ENCODE peak calls at places on chromosome 9, in ten cellular contexts. One of them, this sample, is unnamed.

GRCh38 chr9:106846847-106847246 is 16.1 kb upstream of the ZNF462 start:
- DNase-seq in T-helper 17 cell: no peak
- DNase-seq in activated CD4-positive, alpha-beta memory T cell treated with anti-CD3 and anti-CD28 coated beads, Interleukin-2, amount 10 ng/mL, durations not matched to agents 7 days and 5 days: no peak
- DNase-seq in iris pigment epithelial cell: peak; percentile 77
- DNase-seq in RWPE2: no peak
- DNase-seq in GDM1: no peak
- DNase-seq in HFF-Myc: no peak
- DNase-seq in cardiac septum: no peak
- DNase-seq in stimulated activated CD8-positive, alpha-beta memory T cell treated with anti-CD3 and anti-CD28 coated beads, Interleukin-7, amount 100 ng/mL, for 24 hours: no peak
- DNase-seq in caudate nucleus: no peak
- DNase-seq in this sample: no peak

GRCh38 chr9:92035687-92036410 is 79.4 kb downstream of the SPTLC1 start:
- DNase-seq in GDM1: no peak
- DNase-seq in iris pigment epithelial cell: peak; percentile 82
- DNase-seq in cardiac septum: no peak
- DNase-seq in T-helper 17 cell: no peak
- DNase-seq in RWPE2: no peak
- DNase-seq in stimulated activated CD8-positive, alpha-beta memory T cell treated with anti-CD3 and anti-CD28 coated beads, Interleukin-7, amount 100 ng/mL, for 24 hours: no peak
- DNase-seq in activated CD4-positive, alpha-beta memory T cell treated with anti-CD3 and anti-CD28 coated beads, Interleukin-2, amount 10 ng/mL, durations not matched to agents 7 days and 5 days: no peak
- DNase-seq in HFF-Myc: peak; percentile 67
- DNase-seq in caudate nucleus: no peak
- DNase-seq in this sample: no peak

GRCh38 chr9:89359636-89360315 is 41.5 kb downstream of the SECISBP2 start:
- DNase-seq in stimulated activated CD8-positive, alpha-beta memory T cell treated with anti-CD3 and anti-CD28 coated beads, Interleukin-7, amount 100 ng/mL, for 24 hours: no peak
- DNase-seq in iris pigment epithelial cell: no peak
- DNase-seq in RWPE2: no peak
- DNase-seq in HFF-Myc: no peak
- DNase-seq in cardiac septum: no peak
- DNase-seq in caudate nucleus: no peak
- DNase-seq in T-helper 17 cell: no peak
- DNase-seq in GDM1: no peak
- DNase-seq in activated CD4-positive, alpha-beta memory T cell treated with anti-CD3 and anti-CD28 coated beads, Interleukin-2, amount 10 ng/mL, durations not matched to agents 7 days and 5 days: no peak
- DNase-seq in this sample: peak; percentile 49

GRCh38 chr9:5832093-5832542 is 799 bp downstream of the ERMP1 start:
- DNase-seq in RWPE2: no peak
- DNase-seq in iris pigment epithelial cell: no peak
- DNase-seq in T-helper 17 cell: no peak
- DNase-seq in activated CD4-positive, alpha-beta memory T cell treated with anti-CD3 and anti-CD28 coated beads, Interleukin-2, amount 10 ng/mL, durations not matched to agents 7 days and 5 days: no peak
- DNase-seq in stimulated activated CD8-positive, alpha-beta memory T cell treated with anti-CD3 and anti-CD28 coated beads, Interleukin-7, amount 100 ng/mL, for 24 hours: no peak
- DNase-seq in GDM1: peak; percentile 38
- DNase-seq in HFF-Myc: no peak
- DNase-seq in cardiac septum: no peak
- DNase-seq in caudate nucleus: no peak
- DNase-seq in this sample: no peak

GRCh38 chr9:13110766-13111400 is 168.6 kb downstream of the MPDZ start:
- DNase-seq in T-helper 17 cell: no peak
- DNase-seq in HFF-Myc: no peak
- DNase-seq in RWPE2: no peak
- DNase-seq in cardiac septum: no peak
- DNase-seq in activated CD4-positive, alpha-beta memory T cell treated with anti-CD3 and anti-CD28 coated beads, Interleukin-2, amount 10 ng/mL, durations not matched to agents 7 days and 5 days: no peak
- DNase-seq in stimulated activated CD8-positive, alpha-beta memory T cell treated with anti-CD3 and anti-CD28 coated beads, Interleukin-7, amount 100 ng/mL, for 24 hours: no peak
- DNase-seq in caudate nucleus: no peak
- DNase-seq in iris pigment epithelial cell: peak; percentile 57
- DNase-seq in GDM1: no peak
- DNase-seq in this sample: no peak

GRCh38 chr9:4967521-4967920 is 17.6 kb upstream of the JAK2 start:
- DNase-seq in stimulated activated CD8-positive, alpha-beta memory T cell treated with anti-CD3 and anti-CD28 coated beads, Interleukin-7, amount 100 ng/mL, for 24 hours: no peak
- DNase-seq in caudate nucleus: no peak
- DNase-seq in T-helper 17 cell: no peak
- DNase-seq in activated CD4-positive, alpha-beta memory T cell treated with anti-CD3 and anti-CD28 coated beads, Interleukin-2, amount 10 ng/mL, durations not matched to agents 7 days and 5 days: no peak
- DNase-seq in GDM1: no peak
- DNase-seq in cardiac septum: no peak
- DNase-seq in RWPE2: no peak
- DNase-seq in HFF-Myc: no peak
- DNase-seq in iris pigment epithelial cell: no peak
- DNase-seq in this sample: no peak

GRCh38 chr9:88476491-88477271 is 58.3 kb upstream of the NXNL2 start:
- DNase-seq in T-helper 17 cell: no peak
- DNase-seq in cardiac septum: no peak
- DNase-seq in iris pigment epithelial cell: peak; percentile 19
- DNase-seq in activated CD4-positive, alpha-beta memory T cell treated with anti-CD3 and anti-CD28 coated beads, Interleukin-2, amount 10 ng/mL, durations not matched to agents 7 days and 5 days: no peak
- DNase-seq in stimulated activated CD8-positive, alpha-beta memory T cell treated with anti-CD3 and anti-CD28 coated beads, Interleukin-7, amount 100 ng/mL, for 24 hours: no peak
- DNase-seq in GDM1: no peak
- DNase-seq in RWPE2: no peak
- DNase-seq in caudate nucleus: no peak
- DNase-seq in HFF-Myc: peak; percentile 26
- DNase-seq in this sample: no peak

GRCh38 chr9:7370378-7370777 is 429.2 kb downstream of the DMAC1 start:
- DNase-seq in HFF-Myc: no peak
- DNase-seq in GDM1: no peak
- DNase-seq in caudate nucleus: no peak
- DNase-seq in iris pigment epithelial cell: no peak
- DNase-seq in cardiac septum: no peak
- DNase-seq in T-helper 17 cell: no peak
- DNase-seq in activated CD4-positive, alpha-beta memory T cell treated with anti-CD3 and anti-CD28 coated beads, Interleukin-2, amount 10 ng/mL, durations not matched to agents 7 days and 5 days: no peak
- DNase-seq in RWPE2: no peak
- DNase-seq in stimulated activated CD8-positive, alpha-beta memory T cell treated with anti-CD3 and anti-CD28 coated beads, Interleukin-7, amount 100 ng/mL, for 24 hours: no peak
- DNase-seq in this sample: no peak

GRCh38 chr9:14260101-14260500 is 53.8 kb downstream of the NFIB start:
- DNase-seq in caudate nucleus: no peak
- DNase-seq in GDM1: no peak
- DNase-seq in HFF-Myc: no peak
- DNase-seq in stimulated activated CD8-positive, alpha-beta memory T cell treated with anti-CD3 and anti-CD28 coated beads, Interleukin-7, amount 100 ng/mL, for 24 hours: no peak
- DNase-seq in cardiac septum: no peak
- DNase-seq in RWPE2: no peak
- DNase-seq in T-helper 17 cell: no peak
- DNase-seq in activated CD4-positive, alpha-beta memory T cell treated with anti-CD3 and anti-CD28 coated beads, Interleukin-2, amount 10 ng/mL, durations not matched to agents 7 days and 5 days: no peak
- DNase-seq in iris pigment epithelial cell: peak; percentile 54
- DNase-seq in this sample: no peak

GRCh38 chr9:126448865-126449577 is 122.4 kb downstream of the MVB12B start:
- DNase-seq in cardiac septum: no peak
- DNase-seq in caudate nucleus: no peak
- DNase-seq in GDM1: no peak
- DNase-seq in T-helper 17 cell: no peak
- DNase-seq in RWPE2: no peak
- DNase-seq in activated CD4-positive, alpha-beta memory T cell treated with anti-CD3 and anti-CD28 coated beads, Interleukin-2, amount 10 ng/mL, durations not matched to agents 7 days and 5 days: no peak
- DNase-seq in stimulated activated CD8-positive, alpha-beta memory T cell treated with anti-CD3 and anti-CD28 coated beads, Interleukin-7, amount 100 ng/mL, for 24 hours: no peak
- DNase-seq in HFF-Myc: no peak
- DNase-seq in iris pigment epithelial cell: no peak
- DNase-seq in this sample: peak; percentile 31

GRCh38 chr9:72598639-72599038 is 77.2 kb downstream of the TMC1 start:
- DNase-seq in T-helper 17 cell: no peak
- DNase-seq in iris pigment epithelial cell: no peak
- DNase-seq in RWPE2: no peak
- DNase-seq in GDM1: no peak
- DNase-seq in cardiac septum: no peak
- DNase-seq in stimulated activated CD8-positive, alpha-beta memory T cell treated with anti-CD3 and anti-CD28 coated beads, Interleukin-7, amount 100 ng/mL, for 24 hours: no peak
- DNase-seq in HFF-Myc: no peak
- DNase-seq in activated CD4-positive, alpha-beta memory T cell treated with anti-CD3 and anti-CD28 coated beads, Interleukin-2, amount 10 ng/mL, durations not matched to agents 7 days and 5 days: no peak
- DNase-seq in caudate nucleus: no peak
- DNase-seq in this sample: no peak

GRCh38 chr9:19787672-19788071 is 1.2 kb downstream of the SLC24A2 start:
- DNase-seq in cardiac septum: no peak
- DNase-seq in activated CD4-positive, alpha-beta memory T cell treated with anti-CD3 and anti-CD28 coated beads, Interleukin-2, amount 10 ng/mL, durations not matched to agents 7 days and 5 days: no peak
- DNase-seq in stimulated activated CD8-positive, alpha-beta memory T cell treated with anti-CD3 and anti-CD28 coated beads, Interleukin-7, amount 100 ng/mL, for 24 hours: no peak
- DNase-seq in HFF-Myc: no peak
- DNase-seq in GDM1: no peak
- DNase-seq in RWPE2: no peak
- DNase-seq in iris pigment epithelial cell: no peak
- DNase-seq in caudate nucleus: no peak
- DNase-seq in T-helper 17 cell: no peak
- DNase-seq in this sample: no peak

GRCh38 chr9:35606138-35606504 is 1.1 kb downstream of the TESK1 start:
- DNase-seq in HFF-Myc: no peak
- DNase-seq in cardiac septum: no peak
- DNase-seq in iris pigment epithelial cell: no peak
- DNase-seq in T-helper 17 cell: no peak
- DNase-seq in RWPE2: no peak
- DNase-seq in activated CD4-positive, alpha-beta memory T cell treated with anti-CD3 and anti-CD28 coated beads, Interleukin-2, amount 10 ng/mL, durations not matched to agents 7 days and 5 days: no peak
- DNase-seq in caudate nucleus: no peak
- DNase-seq in GDM1: no peak
- DNase-seq in stimulated activated CD8-positive, alpha-beta memory T cell treated with anti-CD3 and anti-CD28 coated beads, Interleukin-7, amount 100 ng/mL, for 24 hours: no peak
- DNase-seq in this sample: peak; percentile 72

GRCh38 chr9:113675475-113675941 is 200.6 kb upstream of the ZNF618 start:
- DNase-seq in RWPE2: no peak
- DNase-seq in stimulated activated CD8-positive, alpha-beta memory T cell treated with anti-CD3 and anti-CD28 coated beads, Interleukin-7, amount 100 ng/mL, for 24 hours: no peak
- DNase-seq in iris pigment epithelial cell: peak; percentile 97
- DNase-seq in cardiac septum: no peak
- DNase-seq in HFF-Myc: peak; percentile 95
- DNase-seq in T-helper 17 cell: no peak
- DNase-seq in activated CD4-positive, alpha-beta memory T cell treated with anti-CD3 and anti-CD28 coated beads, Interleukin-2, amount 10 ng/mL, durations not matched to agents 7 days and 5 days: no peak
- DNase-seq in GDM1: peak; percentile 40
- DNase-seq in caudate nucleus: no peak
- DNase-seq in this sample: peak; percentile 87

GRCh38 chr9:132494857-132495256 is 84.8 kb downstream of the CFAP77 start:
- DNase-seq in cardiac septum: no peak
- DNase-seq in GDM1: no peak
- DNase-seq in stimulated activated CD8-positive, alpha-beta memory T cell treated with anti-CD3 and anti-CD28 coated beads, Interleukin-7, amount 100 ng/mL, for 24 hours: no peak
- DNase-seq in caudate nucleus: no peak
- DNase-seq in T-helper 17 cell: no peak
- DNase-seq in iris pigment epithelial cell: no peak
- DNase-seq in activated CD4-positive, alpha-beta memory T cell treated with anti-CD3 and anti-CD28 coated beads, Interleukin-2, amount 10 ng/mL, durations not matched to agents 7 days and 5 days: no peak
- DNase-seq in RWPE2: no peak
- DNase-seq in HFF-Myc: no peak
- DNase-seq in this sample: no peak

GRCh38 chr9:73133042-73133651 is 18.5 kb upstream of the ANXA1 start:
- DNase-seq in T-helper 17 cell: no peak
- DNase-seq in activated CD4-positive, alpha-beta memory T cell treated with anti-CD3 and anti-CD28 coated beads, Interleukin-2, amount 10 ng/mL, durations not matched to agents 7 days and 5 days: no peak
- DNase-seq in iris pigment epithelial cell: no peak
- DNase-seq in cardiac septum: no peak
- DNase-seq in caudate nucleus: no peak
- DNase-seq in GDM1: no peak
- DNase-seq in HFF-Myc: no peak
- DNase-seq in stimulated activated CD8-positive, alpha-beta memory T cell treated with anti-CD3 and anti-CD28 coated beads, Interleukin-7, amount 100 ng/mL, for 24 hours: no peak
- DNase-seq in RWPE2: no peak
- DNase-seq in this sample: no peak

GRCh38 chr9:112032009-112032408 is 135.4 kb downstream of the UGCG start:
- DNase-seq in HFF-Myc: no peak
- DNase-seq in cardiac septum: no peak
- DNase-seq in GDM1: no peak
- DNase-seq in RWPE2: no peak
- DNase-seq in stimulated activated CD8-positive, alpha-beta memory T cell treated with anti-CD3 and anti-CD28 coated beads, Interleukin-7, amount 100 ng/mL, for 24 hours: no peak
- DNase-seq in caudate nucleus: no peak
- DNase-seq in activated CD4-positive, alpha-beta memory T cell treated with anti-CD3 and anti-CD28 coated beads, Interleukin-2, amount 10 ng/mL, durations not matched to agents 7 days and 5 days: no peak
- DNase-seq in iris pigment epithelial cell: no peak
- DNase-seq in T-helper 17 cell: no peak
- DNase-seq in this sample: no peak

GRCh38 chr9:15333376-15333881 is 26.4 kb upstream of the TTC39B start:
- DNase-seq in T-helper 17 cell: no peak
- DNase-seq in caudate nucleus: no peak
- DNase-seq in GDM1: no peak
- DNase-seq in cardiac septum: no peak
- DNase-seq in stimulated activated CD8-positive, alpha-beta memory T cell treated with anti-CD3 and anti-CD28 coated beads, Interleukin-7, amount 100 ng/mL, for 24 hours: no peak
- DNase-seq in iris pigment epithelial cell: no peak
- DNase-seq in activated CD4-positive, alpha-beta memory T cell treated with anti-CD3 and anti-CD28 coated beads, Interleukin-2, amount 10 ng/mL, durations not matched to agents 7 days and 5 days: no peak
- DNase-seq in RWPE2: no peak
- DNase-seq in HFF-Myc: no peak
- DNase-seq in this sample: no peak

GRCh38 chr9:6384732-6385131 is 28.3 kb upstream of the UHRF2 start:
- DNase-seq in activated CD4-positive, alpha-beta memory T cell treated with anti-CD3 and anti-CD28 coated beads, Interleukin-2, amount 10 ng/mL, durations not matched to agents 7 days and 5 days: no peak
- DNase-seq in HFF-Myc: no peak
- DNase-seq in GDM1: no peak
- DNase-seq in RWPE2: no peak
- DNase-seq in T-helper 17 cell: no peak
- DNase-seq in stimulated activated CD8-positive, alpha-beta memory T cell treated with anti-CD3 and anti-CD28 coated beads, Interleukin-7, amount 100 ng/mL, for 24 hours: no peak
- DNase-seq in cardiac septum: no peak
- DNase-seq in iris pigment epithelial cell: no peak
- DNase-seq in caudate nucleus: no peak
- DNase-seq in this sample: no peak

GRCh38 chr9:22508790-22509189 is 62.2 kb downstream of the DMRTA1 start:
- DNase-seq in HFF-Myc: no peak
- DNase-seq in iris pigment epithelial cell: no peak
- DNase-seq in caudate nucleus: no peak
- DNase-seq in GDM1: no peak
- DNase-seq in activated CD4-positive, alpha-beta memory T cell treated with anti-CD3 and anti-CD28 coated beads, Interleukin-2, amount 10 ng/mL, durations not matched to agents 7 days and 5 days: no peak
- DNase-seq in RWPE2: no peak
- DNase-seq in T-helper 17 cell: no peak
- DNase-seq in stimulated activated CD8-positive, alpha-beta memory T cell treated with anti-CD3 and anti-CD28 coated beads, Interleukin-7, amount 100 ng/mL, for 24 hours: no peak
- DNase-seq in cardiac septum: peak; percentile 72
- DNase-seq in this sample: no peak

GRCh38 chr9:36074870-36075532 is 38.3 kb downstream of the RECK start:
- DNase-seq in iris pigment epithelial cell: peak; percentile 93
- DNase-seq in cardiac septum: peak; percentile 90
- DNase-seq in T-helper 17 cell: no peak
- DNase-seq in caudate nucleus: peak; percentile 1
- DNase-seq in RWPE2: peak; percentile 64
- DNase-seq in stimulated activated CD8-positive, alpha-beta memory T cell treated with anti-CD3 and anti-CD28 coated beads, Interleukin-7, amount 100 ng/mL, for 24 hours: no peak
- DNase-seq in GDM1: no peak
- DNase-seq in HFF-Myc: peak; percentile 93
- DNase-seq in activated CD4-positive, alpha-beta memory T cell treated with anti-CD3 and anti-CD28 coated beads, Interleukin-2, amount 10 ng/mL, durations not matched to agents 7 days and 5 days: no peak
- DNase-seq in this sample: peak; percentile 77

GRCh38 chr9:136925414-136926153 is 19.0 kb downstream of the FBXW5 start:
- DNase-seq in activated CD4-positive, alpha-beta memory T cell treated with anti-CD3 and anti-CD28 coated beads, Interleukin-2, amount 10 ng/mL, durations not matched to agents 7 days and 5 days: no peak
- DNase-seq in T-helper 17 cell: no peak
- DNase-seq in caudate nucleus: no peak
- DNase-seq in stimulated activated CD8-positive, alpha-beta memory T cell treated with anti-CD3 and anti-CD28 coated beads, Interleukin-7, amount 100 ng/mL, for 24 hours: no peak
- DNase-seq in GDM1: no peak
- DNase-seq in RWPE2: no peak
- DNase-seq in cardiac septum: no peak
- DNase-seq in HFF-Myc: no peak
- DNase-seq in iris pigment epithelial cell: no peak
- DNase-seq in this sample: no peak

This sample was measured in coronary artery.